ENCODE peak calls at places on chromosomes 11 and 22, in five cellular contexts. V, B, Z, N and W are unnamed samples.

GRCh38 chr11:7473702-7474101 is 11.6 kb upstream of the OLFML1 start:
- DNase-seq in V (no peak), B (no peak), Z (no peak), N (no peak), W (no peak)

GRCh38 chr22:31247726-31248125 is 35.6 kb downstream of the LIMK2 start:
- DNase-seq in V (no peak), B (no peak), Z (no peak), N (no peak), W (no peak)

GRCh38 chr11:34214961-34215805 is 109.8 kb downstream of the NAT10 start:
- DNase-seq in V (peak), B (no peak), Z (no peak), N (no peak), W (no peak)

GRCh38 chr11:60924906-60925684 is 835 bp downstream of the TMEM132A start:
- DNase-seq in V (no peak), B (no peak), Z (no peak), N (no peak), W (no peak)

GRCh38 chr22:49348631-49349030 is 479.0 kb downstream of the BRD1 start:
- DNase-seq in V (no peak), B (peak), Z (no peak), N (no peak), W (no peak)

GRCh38 chr11:100878474-100878873 is 191.4 kb downstream of the ARHGAP42 start:
- DNase-seq in V (no peak), B (no peak), Z (no peak), N (no peak), W (no peak)

GRCh38 chr11:73384871-73385692 is 8.9 kb downstream of the RELT start:
- DNase-seq in V (no peak), B (no peak), Z (no peak), N (no peak), W (no peak)

GRCh38 chr11:721347-721912 is 15.4 kb downstream of the EPS8L2 start:
- DNase-seq in V (no peak), B (no peak), Z (no peak), N (no peak), W (no peak)

GRCh38 chr11:17743808-17744119 is 9.2 kb downstream of the KCNC1 start:
- DNase-seq in V (peak), B (no peak), Z (no peak), N (no peak), W (no peak)

GRCh38 chr11:61543606-61544306 is 35.2 kb downstream of the LRRC10B start:
- DNase-seq in V (peak), B (no peak), Z (no peak), N (no peak), W (no peak)

GRCh38 chr11:34512810-34513673 is 552 bp downstream of the ELF5 start:
- DNase-seq in V (peak), B (peak), Z (peak), N (peak), W (peak)